ENCODE peak calls at places on chromosome 15, in nine cellular contexts. V is HCT116, S is mammary epithelial cell, M is IMR-90, W is osteoblast, T is SK-N-SH, N is PC-3, C is fibroblast of lung, I is H9. G is an unnamed sample. For H3K27me3 and H3K9me3, the result is how much of the 10 kb centered on the place peaks cover.

GRCh38 chr15:34347951-34348638 is 5.0 kb downstream of the NUTM1 start:
- DNase-seq in V (no peak), S (no peak), M (no peak), W (no peak), T (no peak), N (no peak), C (no peak), I (no peak), G (no peak)

GRCh38 chr15:64430000-64430735 is 30.2 kb upstream of the ZNF609 start:
- DNase-seq in V (no peak), S (peak), M (peak), W (peak), T (no peak), N (no peak), C (peak), I (peak), G (no peak)

GRCh38 chr15:99425666-99426301 is 140.0 kb upstream of the MEF2A start:
- DNase-seq in V (no peak), S (peak), M (no peak), W (no peak), T (no peak), N (no peak), C (no peak), I (no peak), G (no peak)

GRCh38 chr15:50452927-50453326 is 28.7 kb downstream of the USP8 start:
- DNase-seq in V (no peak), S (no peak), M (peak), W (no peak), T (no peak), N (no peak), C (peak), I (no peak), G (peak)

GRCh38 chr15:74956648-74957300 is at the start of gene RPP25:
- DNase-seq in V (peak), S (peak), M (peak), W (peak), T (peak), N (peak), C (peak), I (peak), G (peak)

GRCh38 chr15:74580538-74581350 is 34.9 kb upstream of the CLK3 start:
- DNase-seq in V (no peak), S (peak), M (no peak), W (no peak), T (no peak), N (no peak), C (no peak), I (no peak), G (no peak)

GRCh38 chr15:77118787-77119410 is 48.0 kb upstream of the TSPAN3 start:
- DNase-seq in V (peak), S (peak), M (peak), W (no peak), T (peak), N (peak), C (peak), I (no peak), G (peak)

GRCh38 chr15:33592864-33593263 is 282.1 kb downstream of the RYR3 start:
- DNase-seq in V (no peak), S (no peak), M (no peak), W (no peak), T (no peak), N (no peak), C (no peak), I (no peak), G (no peak)

GRCh38 chr15:70974004-70974832 is 81.6 kb downstream of the LRRC49 start:
- DNase-seq in V (peak), S (peak), M (peak), W (peak), T (no peak), N (peak), C (peak), I (no peak), G (peak)

GRCh38 chr15:33007295-33007855 is 187.1 kb downstream of the FMN1 start:
- DNase-seq in V (peak), S (peak), M (peak), W (peak), T (no peak), N (peak), C (peak), I (peak), G (no peak)

GRCh38 chr15:58980351-58980939 is 7.0 kb upstream of the RNF111 start:
- DNase-seq in V (peak), S (no peak), M (peak), W (peak), T (peak), N (peak), C (peak), I (no peak), G (peak)

GRCh38 chr15:58477228-58477627 is 45.4 kb downstream of the LIPC start:
- DNase-seq in V (no peak), S (no peak), M (no peak), W (no peak), T (no peak), N (no peak), C (no peak), I (no peak), G (no peak)

GRCh38 chr15:48800811-48801460 is 9.9 kb downstream of the CEP152 start:
- DNase-seq in V (no peak), S (peak), M (peak), W (peak), T (peak), N (peak), C (peak), I (no peak), G (no peak)

GRCh38 chr15:77112819-77113569 is 42.1 kb upstream of the TSPAN3 start:
- DNase-seq in V (no peak), S (no peak), M (no peak), W (no peak), T (no peak), N (no peak), C (no peak), I (peak), G (no peak)

GRCh38 chr15:58440181-58440910 is 8.6 kb downstream of the LIPC start:
- DNase-seq in V (peak), S (peak), M (peak), W (no peak), T (no peak), N (peak), C (no peak), I (no peak), G (no peak)

GRCh38 chr15:70474682-70475438 is 288.5 kb downstream of the UACA start:
- DNase-seq in V (peak), S (peak), M (peak), W (peak), T (no peak), N (peak), C (peak), I (no peak), G (no peak)

GRCh38 chr15:53835309-53835708 is 75.8 kb upstream of the WDR72 start:
- DNase-seq in V (no peak), S (peak), M (no peak), W (no peak), T (no peak), N (no peak), C (no peak), I (no peak), G (no peak)

GRCh38 chr15:91789136-91789535 is 64.4 kb upstream of the SLCO3A1 start:
- DNase-seq in V (no peak), S (no peak), M (no peak), W (no peak), T (no peak), N (no peak), C (no peak), I (no peak), G (no peak)

GRCh38 chr15:42107483-42107882 is 13.1 kb upstream of the PLA2G4D start:
- DNase-seq in V (no peak), S (peak), M (no peak), W (no peak), T (no peak), N (no peak), C (no peak), I (no peak), G (peak)

GRCh38 chr15:92578096-92578835 is 77.3 kb downstream of the FAM174B start:
- DNase-seq in V (no peak), S (no peak), M (no peak), W (no peak), T (no peak), N (no peak), C (no peak), I (peak), G (no peak)

GRCh38 chr15:85011210-85011571 is 29.5 kb downstream of the PDE8A start:
- DNase-seq in V (no peak), S (no peak), M (no peak), W (no peak), T (no peak), N (no peak), C (no peak), I (no peak), G (no peak)
- H3K4me2 ChIP-seq in V (no peak), S (no peak), M (peak), W (peak), T (no peak), N (no peak), C (no peak), I (no peak), G (no peak)

GRCh38 chr15:81752149-81752942 is 293.5 kb downstream of the MEX3B start:
- DNase-seq in V (no peak), S (peak), M (peak), W (no peak), T (peak), N (peak), C (peak), I (no peak), G (no peak)
- H3K27me3 ChIP-seq in V (half or more), S (under half), M (under half), W (under half), T (under half), N (under half), C (under half), I (under half), G (under half)

DNA sequence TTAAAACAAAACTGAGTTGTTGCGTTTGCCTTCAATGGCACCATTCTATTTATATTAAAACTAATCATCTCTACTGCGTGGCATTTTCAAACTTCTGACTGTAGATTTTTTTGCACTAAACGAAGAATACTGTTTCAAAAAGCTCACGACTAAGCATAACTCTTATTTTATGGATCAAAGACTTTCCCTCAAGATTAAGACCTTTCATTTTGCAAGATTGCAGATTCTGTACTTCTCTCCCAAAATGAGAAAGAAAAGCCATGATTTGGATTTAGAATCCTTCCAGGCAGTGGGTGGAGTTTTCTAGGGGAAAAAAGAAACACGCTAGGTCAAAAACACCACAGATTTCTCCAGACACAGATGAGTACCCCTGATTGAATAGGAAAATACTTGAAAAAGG is 617.2 kb upstream of the NR2F2 start:
- DNase-seq in V (no peak), S (no peak), M (no peak), W (no peak), T (no peak), N (no peak), C (no peak), I (no peak), G (no peak)
- H3K9me3 ChIP-seq in V (under half), S (under half), M (under half), W (under half), T (under half), N (under half), C (under half), I (under half), G (under half)

DNA sequence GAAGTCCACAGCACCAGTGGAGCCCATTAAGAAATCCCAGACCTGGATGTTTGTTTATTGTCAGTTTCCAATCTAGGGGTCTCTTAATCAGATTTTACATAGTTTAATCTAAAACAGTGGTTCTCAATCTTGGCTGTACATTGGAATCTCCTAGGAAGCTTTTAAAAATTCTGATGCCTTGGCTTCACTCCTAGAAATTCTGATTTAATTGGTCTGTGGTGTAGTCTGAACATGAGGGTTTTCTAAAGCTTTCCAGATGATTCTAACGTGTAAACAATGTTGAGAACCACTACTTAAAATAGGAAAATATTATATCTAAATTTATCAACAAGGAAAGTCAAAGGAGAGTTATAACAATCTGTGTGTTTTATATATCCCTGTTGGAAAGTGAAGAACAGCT is 56.5 kb upstream of the SPRED1 start:
- DNase-seq in V (no peak), S (no peak), M (no peak), W (no peak), T (no peak), N (no peak), C (no peak), I (no peak), G (no peak)
- H3K4me2 ChIP-seq in V (no peak), S (no peak), M (no peak), W (no peak), T (no peak), N (peak), C (no peak), I (no peak), G (no peak)

DNA sequence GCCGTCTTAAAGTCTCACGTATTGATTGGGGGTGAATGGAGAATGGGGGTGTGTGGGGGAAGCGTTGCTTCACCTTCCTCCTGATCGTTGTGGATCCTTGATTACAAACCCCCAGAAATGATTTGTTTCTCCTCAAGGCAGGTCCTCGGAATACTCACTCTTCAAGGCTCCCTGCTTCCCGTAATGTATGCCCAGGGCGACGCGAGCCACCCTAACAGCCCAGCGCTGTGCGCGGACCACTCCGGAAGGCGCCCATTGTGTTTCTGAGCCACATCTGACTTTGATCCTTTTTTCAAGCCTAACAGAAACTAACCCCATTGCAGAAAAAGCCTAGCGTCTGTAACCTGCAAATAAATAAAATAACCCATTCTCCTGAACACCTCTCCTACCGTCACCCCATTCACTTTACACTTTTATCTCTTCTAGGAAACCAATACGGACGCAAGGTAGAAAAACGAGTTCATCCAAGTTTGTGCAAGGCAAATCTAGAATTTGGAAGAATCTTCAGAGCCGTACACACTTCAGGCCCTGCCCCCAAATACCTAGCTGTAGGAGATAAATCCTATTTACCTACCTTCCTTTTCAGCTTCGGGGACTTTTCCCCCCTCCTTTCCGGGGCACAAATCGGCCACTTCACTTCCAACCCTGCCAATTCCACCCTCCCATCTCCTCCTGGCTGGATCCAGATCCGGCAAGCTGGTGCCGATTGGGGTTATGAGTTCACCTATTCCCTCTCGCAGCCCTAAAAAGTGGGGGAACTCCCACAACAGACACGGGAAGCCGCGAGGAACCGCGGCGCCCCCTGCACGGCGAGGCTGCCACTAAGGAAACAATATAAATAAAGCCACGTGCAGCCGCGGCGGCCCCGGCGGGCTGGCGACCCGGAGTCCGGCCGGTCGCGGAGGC is 1.1 kb downstream of the PRTG start:
- DNase-seq in V (no peak), S (peak), M (no peak), W (peak), T (peak), N (peak), C (no peak), I (peak), G (no peak)
- H3K27me3 ChIP-seq in V (under half), S (under half), M (under half), W (under half), T (under half), N (under half), C (under half), I (half or more), G (under half)

GRCh38 chr15:25068696-25069095 is 113.9 kb downstream of the SNRPN start:
- DNase-seq in V (no peak), S (no peak), M (no peak), W (no peak), T (no peak), N (no peak), C (no peak), I (no peak), G (no peak)
- H3K9me3 ChIP-seq in V (half or more), S (half or more), M (half or more), W (half or more), T (under half), N (half or more), C (half or more), I (half or more), G (half or more)